ENCODE peak calls at places on chromosomes 6 and 20, in five cellular contexts. A, J, Z, B and E are unnamed samples.

GRCh38 chr20:57696401-57696961 is 13.3 kb downstream of the PMEPA1 start:
- DNase-seq in A (no peak), J (no peak), Z (no peak), B (no peak), E (no peak)

GRCh38 chr20:2149507-2149906 is 47.9 kb downstream of the STK35 start:
- DNase-seq in A (no peak), J (no peak), Z (no peak), B (no peak), E (no peak)

GRCh38 chr20:38373231-38373867 is 27.1 kb downstream of the LBP start:
- DNase-seq in A (no peak), J (no peak), Z (no peak), B (no peak), E (no peak)

GRCh38 chr20:1618954-1619550 is 757 bp downstream of the SIRPB1 start:
- DNase-seq in A (no peak), J (no peak), Z (no peak), B (no peak), E (no peak)

GRCh38 chr6:35330541-35331119 is 11.7 kb upstream of the PPARD start:
- DNase-seq in A (no peak), J (no peak), Z (no peak), B (no peak), E (no peak)

GRCh38 chr6:134589512-134589911 is 271.6 kb upstream of the SGK1 start:
- DNase-seq in A (no peak), J (no peak), Z (no peak), B (no peak), E (no peak)

GRCh38 chr6:118370722-118371121 is 177.4 kb upstream of the PLN start:
- DNase-seq in A (no peak), J (no peak), Z (no peak), B (no peak), E (no peak)

GRCh38 chr6:106870824-106871300 is 103.7 kb downstream of the CD24 start:
- DNase-seq in A (peak), J (no peak), Z (no peak), B (no peak), E (no peak)

GRCh38 chr6:142702501-142703460 is 242.2 kb downstream of the HIVEP2 start:
- DNase-seq in A (no peak), J (peak), Z (no peak), B (peak), E (no peak)

GRCh38 chr20:49568491-49569151 is 684 bp upstream of the PTGIS start:
- DNase-seq in A (peak), J (peak), Z (peak), B (peak), E (no peak)

GRCh38 chr6:146369866-146370265 is 173.8 kb upstream of the RAB32 start:
- DNase-seq in A (no peak), J (no peak), Z (no peak), B (no peak), E (no peak)

GRCh38 chr20:14401479-14402138 is 64.2 kb upstream of the FLRT3 start:
- DNase-seq in A (no peak), J (no peak), Z (no peak), B (no peak), E (no peak)

GRCh38 chr20:25548613-25549086 is 36.7 kb downstream of the NINL start:
- DNase-seq in A (no peak), J (no peak), Z (no peak), B (no peak), E (no peak)

GRCh38 chr6:96613291-96613999 is 50.5 kb downstream of the FHL5 start:
- DNase-seq in A (no peak), J (no peak), Z (no peak), B (no peak), E (no peak)

GRCh38 chr6:26183581-26184408 is 96.6 kb downstream of the HFE start:
- DNase-seq in A (peak), J (peak), Z (peak), B (peak), E (peak)

GRCh38 chr20:30168025-30168799 is 1089.3 kb upstream of the DEFB115 start:
- DNase-seq in A (no peak), J (no peak), Z (peak), B (no peak), E (no peak)

GRCh38 chr20:48025661-48026060 is 240.4 kb upstream of the SULF2 start:
- DNase-seq in A (no peak), J (no peak), Z (no peak), B (no peak), E (no peak)

GRCh38 chr20:32479697-32480140 is 105.4 kb downstream of the NOL4L start:
- DNase-seq in A (no peak), J (no peak), Z (no peak), B (no peak), E (no peak)

GRCh38 chr6:78492351-78493010 is 374.9 kb upstream of the IRAK1BP1 start:
- DNase-seq in A (no peak), J (no peak), Z (no peak), B (no peak), E (no peak)

GRCh38 chr20:38159949-38160756 is 4.9 kb downstream of the TGM2 start:
- DNase-seq in A (no peak), J (no peak), Z (no peak), B (no peak), E (no peak)

GRCh38 chr20:20094410-20094809 is 42.1 kb downstream of the CFAP61 start:
- DNase-seq in A (no peak), J (no peak), Z (no peak), B (no peak), E (no peak)
- TF ChIP-seq CTCF in A (no peak), J (no peak), Z (no peak), B (no peak), E (no peak)

GRCh38 chr6:133183691-133184090 is 57.5 kb upstream of the EYA4 start:
- DNase-seq in A (no peak), J (no peak), Z (no peak), B (no peak), E (no peak)

GRCh38 chr6:133187657-133188453 is 53.3 kb upstream of the EYA4 start:
- DNase-seq in A (no peak), J (no peak), Z (no peak), B (no peak), E (no peak)

GRCh38 chr6:133187114-133187513 is 54.0 kb upstream of the EYA4 start:
- DNase-seq in A (no peak), J (no peak), Z (no peak), B (no peak), E (no peak)

GRCh38 chr6:133185731-133186130 is 55.4 kb upstream of the EYA4 start:
- DNase-seq in A (no peak), J (no peak), Z (no peak), B (no peak), E (no peak)

DNA sequence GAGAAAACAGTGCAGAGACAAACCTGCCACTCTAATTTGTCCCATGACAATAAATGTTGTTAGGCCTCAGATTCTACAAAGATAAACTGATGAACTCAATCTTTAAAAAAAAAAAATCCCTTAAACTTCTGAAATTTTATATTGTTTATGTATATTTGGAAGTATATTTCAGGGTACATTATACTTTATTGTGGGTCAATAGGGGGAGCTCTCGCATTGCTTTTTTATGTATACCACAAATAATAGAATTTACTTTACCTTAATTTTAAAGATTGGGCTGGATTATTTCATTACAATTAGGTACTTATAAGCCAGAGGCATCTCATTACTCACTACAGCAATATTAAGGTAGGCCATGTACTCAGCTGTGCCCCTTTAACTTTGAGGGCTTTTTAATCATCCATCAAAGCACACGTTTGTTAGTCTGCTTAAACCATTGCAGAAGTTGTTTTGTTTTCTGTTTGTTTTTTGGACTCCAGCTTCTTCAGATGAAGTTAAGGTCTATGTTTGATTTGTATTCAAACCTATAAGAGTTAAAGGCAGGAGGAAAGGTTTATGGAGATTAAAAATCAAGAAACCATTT is 56.3 kb upstream of the EYA4 start:
- DNase-seq in A (no peak), J (no peak), Z (no peak), B (no peak), E (no peak)
- TF ChIP-seq CTCF in A (no peak), J (no peak), Z (no peak), B (peak), E (peak)

GRCh38 chr6:3887150-3887700 is 38.1 kb downstream of the FAM50B start:
- DNase-seq in A (no peak), J (no peak), Z (no peak), B (no peak), E (no peak)
- TF ChIP-seq CTCF in A (no peak), J (no peak), Z (peak), B (peak), E (peak)

GRCh38 chr6:14499804-14500203 is 382.2 kb downstream of the CD83 start:
- DNase-seq in A (no peak), J (no peak), Z (no peak), B (no peak), E (no peak)
- TF ChIP-seq CTCF in A (no peak), J (no peak), Z (no peak), B (no peak), E (no peak)

GRCh38 chr20:3846740-3847418 is at the start of gene MAVS:
- DNase-seq in A (peak), J (peak), Z (peak), B (peak), E (peak)
- TF ChIP-seq CTCF in A (no peak), J (no peak), Z (no peak), B (no peak), E (no peak)

GRCh38 chr20:46661659-46662058 is 10.4 kb upstream of the SLC13A3 start:
- DNase-seq in A (no peak), J (no peak), Z (no peak), B (no peak), E (no peak)
- TF ChIP-seq CTCF in A (no peak), J (no peak), Z (no peak), B (no peak), E (no peak)

DNA sequence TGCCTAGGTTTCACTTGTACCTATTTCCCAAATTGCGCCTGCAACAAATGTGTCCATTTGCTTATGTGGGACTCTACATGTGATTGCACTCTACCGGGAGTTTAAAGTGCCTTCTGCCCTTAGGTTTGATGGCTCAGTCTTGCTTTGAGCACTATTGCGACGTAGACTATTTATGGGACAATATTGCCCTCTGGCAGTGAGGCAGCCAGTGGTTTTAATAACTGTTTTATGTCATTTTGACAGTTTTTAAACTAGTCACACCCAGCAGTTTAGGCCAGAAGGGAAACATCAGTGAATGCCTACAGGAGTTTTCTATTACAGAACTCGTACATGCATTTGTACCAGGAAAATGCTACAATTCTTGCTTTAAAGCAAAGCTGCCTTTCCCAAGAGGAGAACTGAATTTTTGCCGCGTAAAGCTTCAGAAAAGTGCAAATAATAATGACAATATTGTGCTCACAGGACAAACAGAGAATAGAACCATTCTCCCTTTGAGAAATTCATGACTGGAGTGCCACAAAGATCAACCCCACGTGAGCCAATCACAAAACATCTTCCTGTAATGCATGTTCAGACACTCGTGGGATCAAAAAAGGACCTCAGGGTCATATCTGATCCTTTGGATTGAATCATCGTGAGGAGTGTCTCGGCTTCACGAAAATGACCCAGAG is 813.6 kb downstream of the KIF16B start:
- DNase-seq in A (no peak), J (no peak), Z (no peak), B (no peak), E (no peak)
- TF ChIP-seq CTCF in A (no peak), J (no peak), Z (no peak), B (peak), E (peak)